ENCODE peak calls at places on chromosomes 3 and 15, in seven cellular contexts. One of them, this sample, is unnamed. For H3K4me1, the result is how much of the 10 kb centered on the place peaks cover.

GRCh38 chr3:152717252-152717651 is 117.7 kb upstream of the P2RY1 start:
- DNase-seq in sigmoid colon: no peak
- DNase-seq in transverse colon: no peak
- DNase-seq in ovary: no peak
- DNase-seq in uterus: no peak
- DNase-seq in RWPE2: no peak
- DNase-seq in mammary epithelial cell: peak
- DNase-seq in this sample: no peak

GRCh38 chr3:32992310-32992686 is 40.9 kb downstream of the CCR4 start:
- DNase-seq in sigmoid colon: no peak
- DNase-seq in transverse colon: no peak
- DNase-seq in ovary: no peak
- DNase-seq in uterus: no peak
- DNase-seq in RWPE2: no peak
- DNase-seq in mammary epithelial cell: no peak
- DNase-seq in this sample: no peak

GRCh38 chr15:72609862-72610261 is 44.6 kb upstream of the GOLGA6B start:
- DNase-seq in sigmoid colon: no peak
- DNase-seq in transverse colon: no peak
- DNase-seq in ovary: no peak
- DNase-seq in uterus: no peak
- DNase-seq in RWPE2: no peak
- DNase-seq in mammary epithelial cell: no peak
- DNase-seq in this sample: no peak

GRCh38 chr3:59709702-59710555 is 660.1 kb upstream of the CFAP20DC start:
- DNase-seq in sigmoid colon: peak
- DNase-seq in transverse colon: peak
- DNase-seq in ovary: no peak
- DNase-seq in uterus: peak
- DNase-seq in RWPE2: no peak
- DNase-seq in mammary epithelial cell: no peak
- DNase-seq in this sample: peak

GRCh38 chr15:101528108-101528916 is 38.8 kb upstream of the PCSK6 start:
- DNase-seq in sigmoid colon: peak
- DNase-seq in transverse colon: peak
- DNase-seq in ovary: peak
- DNase-seq in uterus: peak
- DNase-seq in RWPE2: no peak
- DNase-seq in mammary epithelial cell: no peak
- DNase-seq in this sample: peak

GRCh38 chr15:80208758-80209734 is 43.0 kb downstream of the CTXND1 start:
- DNase-seq in sigmoid colon: no peak
- DNase-seq in transverse colon: no peak
- DNase-seq in ovary: no peak
- DNase-seq in uterus: no peak
- DNase-seq in RWPE2: no peak
- DNase-seq in mammary epithelial cell: no peak
- DNase-seq in this sample: no peak

GRCh38 chr3:122668930-122669730 is 11.5 kb upstream of the PARP14 start:
- DNase-seq in sigmoid colon: no peak
- DNase-seq in transverse colon: no peak
- DNase-seq in ovary: no peak
- DNase-seq in uterus: no peak
- DNase-seq in RWPE2: no peak
- DNase-seq in mammary epithelial cell: peak
- DNase-seq in this sample: no peak

GRCh38 chr3:36991147-36991546 is 1.8 kb downstream of the EPM2AIP1 start:
- DNase-seq in sigmoid colon: no peak
- DNase-seq in transverse colon: no peak
- DNase-seq in ovary: no peak
- DNase-seq in uterus: no peak
- DNase-seq in RWPE2: no peak
- DNase-seq in mammary epithelial cell: no peak
- DNase-seq in this sample: no peak

GRCh38 chr15:70596354-70597055 is 166.9 kb downstream of the UACA start:
- DNase-seq in sigmoid colon: no peak
- DNase-seq in transverse colon: no peak
- DNase-seq in ovary: no peak
- DNase-seq in uterus: no peak
- DNase-seq in RWPE2: no peak
- DNase-seq in mammary epithelial cell: peak
- DNase-seq in this sample: no peak

GRCh38 chr3:171187706-171188290 is 161.3 kb upstream of the SLC2A2 start:
- DNase-seq in sigmoid colon: no peak
- DNase-seq in transverse colon: no peak
- DNase-seq in ovary: no peak
- DNase-seq in uterus: no peak
- DNase-seq in RWPE2: no peak
- DNase-seq in mammary epithelial cell: no peak
- DNase-seq in this sample: no peak

GRCh38 chr15:85024509-85025336 is 43.1 kb downstream of the PDE8A start:
- DNase-seq in sigmoid colon: no peak
- DNase-seq in transverse colon: no peak
- DNase-seq in ovary: no peak
- DNase-seq in uterus: no peak
- DNase-seq in RWPE2: no peak
- DNase-seq in mammary epithelial cell: peak
- DNase-seq in this sample: no peak

GRCh38 chr3:185549111-185549510 is 3.3 kb downstream of the LIPH start:
- DNase-seq in sigmoid colon: no peak
- DNase-seq in transverse colon: no peak
- DNase-seq in ovary: no peak
- DNase-seq in uterus: peak
- DNase-seq in RWPE2: peak
- DNase-seq in mammary epithelial cell: peak
- DNase-seq in this sample: peak

GRCh38 chr3:14980689-14981088 is 33.3 kb downstream of the NR2C2 start:
- DNase-seq in sigmoid colon: no peak
- DNase-seq in transverse colon: no peak
- DNase-seq in ovary: no peak
- DNase-seq in uterus: no peak
- DNase-seq in RWPE2: no peak
- DNase-seq in mammary epithelial cell: no peak
- DNase-seq in this sample: no peak

GRCh38 chr15:49059491-49059890 is 13.2 kb upstream of the SECISBP2L start:
- DNase-seq in sigmoid colon: no peak
- DNase-seq in transverse colon: no peak
- DNase-seq in ovary: no peak
- DNase-seq in uterus: no peak
- DNase-seq in RWPE2: no peak
- DNase-seq in mammary epithelial cell: no peak
- DNase-seq in this sample: no peak

GRCh38 chr3:48983096-48983495 is 6.9 kb upstream of the P4HTM start:
- DNase-seq in sigmoid colon: no peak
- DNase-seq in transverse colon: no peak
- DNase-seq in ovary: peak
- DNase-seq in uterus: no peak
- DNase-seq in RWPE2: no peak
- DNase-seq in mammary epithelial cell: no peak
- DNase-seq in this sample: no peak

GRCh38 chr15:71228403-71228802 is 113.1 kb downstream of the THSD4 start:
- DNase-seq in sigmoid colon: no peak
- DNase-seq in transverse colon: no peak
- DNase-seq in ovary: no peak
- DNase-seq in uterus: no peak
- DNase-seq in RWPE2: no peak
- DNase-seq in mammary epithelial cell: no peak
- DNase-seq in this sample: no peak

GRCh38 chr3:90132220-90132619 is 1024.8 kb downstream of the EPHA3 start:
- DNase-seq in sigmoid colon: no peak
- DNase-seq in transverse colon: no peak
- DNase-seq in ovary: no peak
- DNase-seq in uterus: no peak
- DNase-seq in RWPE2: no peak
- DNase-seq in mammary epithelial cell: no peak
- DNase-seq in this sample: no peak

GRCh38 chr3:10317311-10317960 is 3.5 kb downstream of the SEC13 start:
- DNase-seq in sigmoid colon: no peak
- DNase-seq in transverse colon: no peak
- DNase-seq in ovary: no peak
- DNase-seq in uterus: no peak
- DNase-seq in RWPE2: no peak
- DNase-seq in mammary epithelial cell: no peak
- DNase-seq in this sample: no peak

GRCh38 chr3:161042023-161042501 is 63.1 kb downstream of the B3GALNT1 start:
- DNase-seq in sigmoid colon: no peak
- DNase-seq in transverse colon: no peak
- DNase-seq in ovary: no peak
- DNase-seq in uterus: no peak
- DNase-seq in RWPE2: no peak
- DNase-seq in mammary epithelial cell: no peak
- DNase-seq in this sample: no peak

GRCh38 chr3:45597166-45597565 is 2.6 kb downstream of the LIMD1 start:
- DNase-seq in sigmoid colon: no peak
- DNase-seq in transverse colon: peak
- DNase-seq in ovary: no peak
- DNase-seq in uterus: peak
- DNase-seq in RWPE2: no peak
- DNase-seq in mammary epithelial cell: no peak
- DNase-seq in this sample: no peak

GRCh38 chr15:69626095-69627066 is 173.8 kb downstream of the RPLP1 start:
- DNase-seq in sigmoid colon: no peak
- DNase-seq in transverse colon: peak
- DNase-seq in ovary: no peak
- DNase-seq in uterus: no peak
- DNase-seq in RWPE2: no peak
- DNase-seq in mammary epithelial cell: no peak
- DNase-seq in this sample: peak

GRCh38 chr3:181103605-181104004 is 114.1 kb upstream of the DNAJC19 start:
- DNase-seq in sigmoid colon: no peak
- DNase-seq in transverse colon: no peak
- DNase-seq in ovary: no peak
- DNase-seq in uterus: no peak
- DNase-seq in RWPE2: no peak
- DNase-seq in mammary epithelial cell: peak
- DNase-seq in this sample: no peak

GRCh38 chr15:94912760-94913159 is 681.4 kb downstream of the MCTP2 start:
- DNase-seq in sigmoid colon: no peak
- DNase-seq in transverse colon: no peak
- DNase-seq in ovary: no peak
- DNase-seq in uterus: no peak
- DNase-seq in RWPE2: no peak
- DNase-seq in mammary epithelial cell: no peak
- DNase-seq in this sample: no peak

GRCh38 chr3:29381595-29381994 is 100.7 kb downstream of the RBMS3 start:
- DNase-seq in sigmoid colon: no peak
- DNase-seq in transverse colon: no peak
- DNase-seq in ovary: no peak
- DNase-seq in uterus: no peak
- DNase-seq in RWPE2: no peak
- DNase-seq in mammary epithelial cell: no peak
- DNase-seq in this sample: no peak

DNA sequence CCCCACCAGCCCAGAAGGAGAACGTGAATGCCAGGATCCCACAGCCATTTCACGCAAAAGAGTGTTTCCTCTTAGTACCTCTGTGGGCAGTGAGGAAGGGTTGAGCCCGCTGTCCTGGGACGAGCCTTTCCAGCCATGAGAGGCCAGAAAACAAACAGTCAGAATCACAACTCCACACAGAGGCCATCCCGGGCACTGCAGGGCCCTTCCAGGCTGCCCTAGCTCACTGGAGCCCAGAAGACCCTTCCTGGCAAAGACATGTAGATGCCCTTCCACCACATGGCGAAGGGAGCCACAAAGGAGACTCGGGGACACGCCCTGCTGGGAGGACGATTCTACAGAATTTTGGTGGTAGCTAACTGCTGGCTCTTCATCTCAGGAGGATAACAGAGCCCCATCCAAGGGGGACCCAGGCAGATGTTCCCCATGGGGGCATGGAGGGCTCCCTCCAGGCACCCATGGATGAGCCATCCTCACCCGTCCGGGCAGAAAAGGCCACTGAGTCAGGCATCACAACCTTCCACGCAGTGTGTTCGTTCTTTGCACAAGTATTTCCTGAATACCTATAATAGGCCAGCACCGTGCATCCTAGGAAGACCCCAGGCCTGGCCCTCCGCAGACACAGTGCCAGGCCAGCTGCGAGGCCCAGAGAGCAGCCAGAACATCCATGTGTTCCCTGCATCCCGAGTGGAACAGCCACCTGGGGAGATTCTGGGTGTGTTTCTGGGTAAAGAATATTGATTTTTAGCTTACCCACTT is 47.2 kb downstream of the SLC12A8 start:
- DNase-seq in sigmoid colon: no peak
- DNase-seq in transverse colon: no peak
- DNase-seq in ovary: peak
- DNase-seq in uterus: no peak
- DNase-seq in RWPE2: no peak
- DNase-seq in mammary epithelial cell: no peak
- DNase-seq in this sample: no peak
- TF ChIP-seq CTCF in sigmoid colon: peak
- TF ChIP-seq CTCF in transverse colon: peak
- TF ChIP-seq CTCF in ovary: no peak
- TF ChIP-seq CTCF in uterus: peak
- TF ChIP-seq CTCF in RWPE2: peak
- TF ChIP-seq CTCF in mammary epithelial cell: peak
- TF ChIP-seq CTCF in this sample: peak

DNA sequence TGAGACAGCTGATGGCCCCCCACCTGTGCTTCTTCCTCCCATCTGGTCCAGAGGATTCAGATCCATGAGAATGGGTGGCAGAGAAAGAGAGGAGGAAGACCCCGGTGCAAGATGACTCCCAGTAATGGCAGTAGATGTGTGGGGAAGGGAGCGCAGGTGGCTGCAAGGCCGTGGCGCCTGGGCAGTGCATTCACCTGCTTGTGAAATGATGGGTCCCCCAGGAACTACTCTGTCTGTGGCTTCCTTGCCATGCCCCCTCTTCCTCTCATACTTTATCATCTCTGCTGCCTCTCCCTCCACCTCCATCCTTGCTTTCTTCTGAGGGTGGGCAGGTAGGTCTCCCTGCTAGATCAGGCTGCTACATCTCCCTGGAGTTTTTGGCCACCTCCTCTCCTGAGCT is 23.3 kb downstream of the ZNF710 start:
- DNase-seq in sigmoid colon: peak
- DNase-seq in transverse colon: peak
- DNase-seq in ovary: no peak
- DNase-seq in uterus: no peak
- DNase-seq in RWPE2: no peak
- DNase-seq in mammary epithelial cell: no peak
- DNase-seq in this sample: no peak
- H3K4me1 ChIP-seq in sigmoid colon: under half
- H3K4me1 ChIP-seq in transverse colon: under half
- H3K4me1 ChIP-seq in ovary: under half
- H3K4me1 ChIP-seq in uterus: under half
- H3K4me1 ChIP-seq in RWPE2: under half
- H3K4me1 ChIP-seq in mammary epithelial cell: under half
- H3K4me1 ChIP-seq in this sample: under half

GRCh38 chr3:146929696-146930095 is 324.6 kb upstream of the PLSCR5 start:
- DNase-seq in sigmoid colon: no peak
- DNase-seq in transverse colon: no peak
- DNase-seq in ovary: no peak
- DNase-seq in uterus: no peak
- DNase-seq in RWPE2: no peak
- DNase-seq in mammary epithelial cell: no peak
- DNase-seq in this sample: no peak

GRCh38 chr3:146928421-146929059 is 323.4 kb upstream of the PLSCR5 start:
- DNase-seq in sigmoid colon: no peak
- DNase-seq in transverse colon: no peak
- DNase-seq in ovary: no peak
- DNase-seq in uterus: no peak
- DNase-seq in RWPE2: no peak
- DNase-seq in mammary epithelial cell: no peak
- DNase-seq in this sample: no peak
- TF ChIP-seq CTCF in sigmoid colon: no peak
- TF ChIP-seq CTCF in transverse colon: no peak
- TF ChIP-seq CTCF in ovary: no peak
- TF ChIP-seq CTCF in uterus: no peak
- TF ChIP-seq CTCF in RWPE2: no peak
- TF ChIP-seq CTCF in mammary epithelial cell: no peak
- TF ChIP-seq CTCF in this sample: no peak

GRCh38 chr3:64214002-64214696 is 11.1 kb downstream of the PRICKLE2 start:
- DNase-seq in sigmoid colon: peak
- DNase-seq in transverse colon: peak
- DNase-seq in ovary: peak
- DNase-seq in uterus: peak
- DNase-seq in RWPE2: no peak
- DNase-seq in mammary epithelial cell: peak
- DNase-seq in this sample: peak
- H3K4me1 ChIP-seq in sigmoid colon: under half
- H3K4me1 ChIP-seq in transverse colon: under half
- H3K4me1 ChIP-seq in ovary: under half
- H3K4me1 ChIP-seq in uterus: under half
- H3K4me1 ChIP-seq in RWPE2: under half
- H3K4me1 ChIP-seq in mammary epithelial cell: half or more
- H3K4me1 ChIP-seq in this sample: under half

This sample was measured in lung.